ENCODE peak calls at places on chromosomes 16 and 17, in five cellular contexts. Y, D, T, U and R are unnamed samples.

GRCh38 chr16:63877401-63877800 is 1244.5 kb downstream of the CDH11 start:
- DNase-seq in Y (no peak), T (no peak), D (no peak), U (no peak), R (no peak)

GRCh38 chr17:81329279-81329926 is 34.3 kb upstream of the SLC38A10 start:
- DNase-seq in U (peak), Y (peak), D (peak), T (peak), R (peak)

GRCh38 chr17:44115585-44116415 is 7.6 kb downstream of the HDAC5 start:
- DNase-seq in T (no peak), Y (no peak), U (peak), D (no peak), R (no peak)

GRCh38 chr17:147796-148740 is 10.7 kb downstream of the SCGB1C2 start:
- DNase-seq in U (no peak), T (no peak), D (no peak), Y (peak), R (no peak)

GRCh38 chr17:20965492-20965891 is 77.3 kb downstream of the USP22 start:
- DNase-seq in U (no peak), Y (no peak), D (no peak), T (no peak), R (no peak)

GRCh38 chr17:50145532-50146229 is 4.8 kb downstream of the PPP1R9B start:
- DNase-seq in D (no peak), T (no peak), Y (no peak), U (no peak), R (no peak)

GRCh38 chr17:66255112-66255511 is 25.9 kb upstream of the APOH start:
- DNase-seq in T (peak), Y (peak), D (peak), U (peak), R (no peak)

GRCh38 chr16:88558457-88559442 is 11.5 kb upstream of the ZC3H18 start:
- DNase-seq in U (peak), D (peak), T (peak), Y (peak), R (peak)

GRCh38 chr16:26118575-26118974 is 426.8 kb downstream of the HS3ST4 start:
- DNase-seq in T (no peak), U (no peak), D (no peak), Y (no peak), R (no peak)

GRCh38 chr17:6323626-6324356 is 111.1 kb downstream of the AIPL1 start:
- DNase-seq in U (no peak), D (peak), T (no peak), Y (peak), R (no peak)

GRCh38 chr17:58632324-58633314 is 59.2 kb downstream of the TEX14 start:
- DNase-seq in D (no peak), T (no peak), Y (no peak), U (no peak), R (no peak)

GRCh38 chr17:66707051-66707450 is 127.9 kb upstream of the CACNG5 start:
- DNase-seq in T (no peak), U (no peak), Y (no peak), D (no peak), R (no peak)

GRCh38 chr17:39903158-39903884 is 15.1 kb downstream of the GSDMB start:
- DNase-seq in D (no peak), T (no peak), U (peak), Y (no peak), R (no peak)

GRCh38 chr16:59067207-59067606 is 333.1 kb upstream of the GOT2 start:
- DNase-seq in T (no peak), D (no peak), Y (peak), U (peak), R (no peak)

GRCh38 chr17:62965149-62965648 is 836 bp upstream of the TANC2 start:
- DNase-seq in T (peak), U (no peak), D (no peak), Y (no peak), R (no peak)

GRCh38 chr16:56047307-56048234 is 143.7 kb upstream of the GNAO1 start:
- DNase-seq in U (no peak), Y (peak), D (no peak), T (no peak), R (no peak)

GRCh38 chr17:40433551-40434384 is 9.5 kb upstream of the IGFBP4 start:
- DNase-seq in D (no peak), U (no peak), Y (no peak), T (no peak), R (no peak)

GRCh38 chr17:53462393-53462811 is 360.3 kb upstream of the KIF2B start:
- DNase-seq in T (peak), D (no peak), Y (no peak), U (peak), R (no peak)

GRCh38 chr17:75822119-75822799 is 21.9 kb downstream of the UNC13D start:
- DNase-seq in T (no peak), D (no peak), Y (no peak), U (no peak), R (peak)

GRCh38 chr17:30363715-30364202 is 15.0 kb upstream of the CPD start:
- DNase-seq in D (no peak), T (peak), U (peak), Y (no peak), R (peak)

GRCh38 chr17:30203471-30203981 is 32.0 kb downstream of the SLC6A4 start:
- DNase-seq in T (no peak), D (no peak), U (no peak), Y (no peak), R (no peak)

GRCh38 chr17:51046527-51047384 is 73.9 kb downstream of the SPAG9 start:
- DNase-seq in Y (peak), T (peak), U (peak), D (no peak), R (no peak)

GRCh38 chr17:74631468-74632195 is 8.1 kb upstream of the CD300E start:
- DNase-seq in Y (no peak), U (peak), D (no peak), T (no peak), R (no peak)

GRCh38 chr16:28527985-28528384 is 10.8 kb downstream of the NUPR1 start:
- DNase-seq in D (no peak), Y (no peak), U (no peak), T (no peak), R (no peak)

GRCh38 chr17:75808905-75809621 is 24.5 kb downstream of the UNK start:
- DNase-seq in Y (peak), T (peak), D (no peak), U (peak), R (no peak)

GRCh38 chr16:84854759-84855158 is 35.0 kb downstream of the CRISPLD2 start:
- DNase-seq in Y (no peak), T (peak), U (peak), D (no peak), R (no peak)

GRCh38 chr16:86993426-86994110 is 323.6 kb downstream of the C16orf95 start:
- DNase-seq in Y (no peak), T (no peak), D (no peak), U (no peak), R (no peak)

GRCh38 chr17:43211480-43212402 is at the start of gene TMEM106A:
- DNase-seq in U (peak), T (peak), Y (peak), D (peak), R (peak)

GRCh38 chr17:30921544-30922196 is at the start of gene ADAP2:
- DNase-seq in D (peak), T (no peak), Y (peak), U (peak), R (peak)

GRCh38 chr17:15236281-15237105 is 28.6 kb downstream of the PMP22 start:
- DNase-seq in T (peak), U (peak), Y (no peak), D (no peak), R (no peak)

GRCh38 chr16:27230562-27230991 is 27.3 kb downstream of the KDM8 start:
- DNase-seq in T (no peak), D (no peak), U (no peak), Y (no peak), R (no peak)

GRCh38 chr16:54447606-54448440 is 161.2 kb upstream of the IRX3 start:
- DNase-seq in D (no peak), T (peak), U (peak), Y (no peak), R (no peak)

GRCh38 chr16:56675685-56676210 is 6.1 kb downstream of the MT1H start:
- DNase-seq in D (no peak), U (no peak), Y (no peak), T (no peak), R (no peak)

GRCh38 chr17:8142887-8143580 is 9.2 kb downstream of the PER1 start:
- DNase-seq in Y (no peak), D (no peak), U (no peak), T (no peak), R (no peak)

GRCh38 chr16:87850009-87851006 is 19.0 kb downstream of the SLC7A5 start:
- DNase-seq in U (peak), Y (peak), T (no peak), D (no peak), R (peak)

GRCh38 chr17:1220346-1220745 is 40.6 kb upstream of the ABR start:
- DNase-seq in U (no peak), T (no peak), Y (no peak), D (no peak), R (no peak)

GRCh38 chr16:31460582-31461002 is 1.3 kb downstream of the ARMC5 start:
- DNase-seq in U (peak), Y (no peak), D (peak), T (peak), R (no peak)

GRCh38 chr16:2296662-2297505 is 29.0 kb upstream of the RNPS1 start:
- DNase-seq in T (no peak), U (peak), D (peak), Y (peak), R (no peak)
- TF ChIP-seq CTCF in T (peak), U (peak), D (peak), Y (peak), R (no peak)

GRCh38 chr17:41518789-41519449 is at the start of gene KRT15:
- DNase-seq in Y (no peak), T (no peak), D (no peak), U (no peak), R (no peak)
- TF ChIP-seq CTCF in Y (no peak), T (no peak), D (no peak), U (no peak), R (no peak)

GRCh38 chr16:69838417-69838990 is 76.4 kb downstream of the WWP2 start:
- DNase-seq in T (no peak), U (peak), Y (peak), D (no peak), R (no peak)
- TF ChIP-seq CTCF in T (no peak), U (no peak), Y (peak), D (no peak), R (no peak)

GRCh38 chr16:29645699-29646187 is 17.3 kb upstream of the SPN start:
- DNase-seq in U (peak), Y (no peak), T (no peak), D (peak), R (no peak)

GRCh38 chr16:29644973-29645698 is 17.9 kb upstream of the SPN start:
- DNase-seq in T (no peak), D (no peak), U (no peak), Y (no peak), R (no peak)

GRCh38 chr16:29644338-29644857 is 18.6 kb upstream of the SPN start:
- DNase-seq in Y (no peak), U (no peak), D (no peak), T (no peak), R (no peak)

GRCh38 chr16:29646947-29647346 is 16.1 kb upstream of the SPN start:
- DNase-seq in U (no peak), T (no peak), D (no peak), Y (no peak), R (no peak)

DNA sequence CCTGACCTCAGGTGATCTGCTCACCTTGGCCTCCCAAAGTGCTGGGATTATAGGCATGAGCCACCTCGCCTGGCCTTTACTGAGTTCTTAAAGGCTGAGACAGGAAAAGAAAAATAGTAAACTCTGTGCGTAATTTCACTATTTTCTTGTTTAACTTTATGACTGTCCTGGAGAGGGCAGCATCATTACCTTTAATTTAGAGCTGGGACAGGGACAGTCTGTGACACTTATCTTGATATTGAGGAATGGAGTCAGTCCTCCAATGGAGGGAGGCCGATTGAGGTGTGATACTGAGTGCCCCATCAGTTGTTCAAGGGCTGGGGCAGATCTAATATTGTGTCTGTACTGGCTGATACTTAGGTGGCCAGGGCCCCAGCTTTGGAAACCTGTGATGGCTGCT is 21.5 kb upstream of the SPN start:
- DNase-seq in Y (no peak), D (no peak), T (no peak), U (no peak), R (no peak)
- TF ChIP-seq CTCF in Y (no peak), D (peak), T (no peak), U (no peak), R (no peak)

DNA sequence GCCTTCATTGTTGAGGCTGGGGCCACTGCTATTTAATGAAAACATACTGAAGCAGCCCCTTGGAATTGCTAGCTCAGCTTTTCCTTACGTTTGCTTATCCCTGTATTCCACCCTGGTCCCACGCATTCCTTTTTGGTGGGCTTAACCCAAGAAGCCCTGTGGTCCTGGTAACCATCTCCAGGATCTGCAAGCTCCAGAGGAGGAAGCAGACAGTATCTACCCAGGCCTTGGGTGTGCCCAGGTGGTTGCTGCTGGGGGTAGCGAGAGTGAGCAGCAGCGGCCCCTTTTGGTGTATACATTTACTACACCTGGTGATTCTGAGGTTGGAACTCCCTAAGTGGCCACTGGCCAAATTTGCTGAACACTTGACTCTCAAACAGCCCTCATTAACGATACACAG is 97.7 kb downstream of the CBLN1 start:
- DNase-seq in Y (no peak), U (no peak), D (peak), T (no peak), R (no peak)
- TF ChIP-seq CTCF in Y (peak), U (no peak), D (peak), T (no peak), R (no peak)

GRCh38 chr16:4489030-4489429 is 12.8 kb downstream of the HMOX2 start:
- DNase-seq in U (peak), D (no peak), Y (no peak), T (peak), R (no peak)

GRCh38 chr16:4491898-4492297 is 15.7 kb downstream of the HMOX2 start:
- DNase-seq in Y (no peak), D (no peak), T (no peak), U (no peak), R (no peak)

GRCh38 chr16:4488486-4488967 is 12.3 kb downstream of the HMOX2 start:
- DNase-seq in Y (no peak), U (peak), D (no peak), T (no peak), R (no peak)

GRCh38 chr16:4486126-4486893 is 10.1 kb downstream of the HMOX2 start:
- DNase-seq in T (no peak), U (no peak), D (no peak), Y (peak), R (no peak)

GRCh38 chr16:4487955-4488481 is 11.8 kb downstream of the HMOX2 start:
- DNase-seq in T (peak), Y (no peak), U (peak), D (no peak), R (no peak)
- TF ChIP-seq CTCF in T (no peak), Y (no peak), U (no peak), D (no peak), R (no peak)

DNA sequence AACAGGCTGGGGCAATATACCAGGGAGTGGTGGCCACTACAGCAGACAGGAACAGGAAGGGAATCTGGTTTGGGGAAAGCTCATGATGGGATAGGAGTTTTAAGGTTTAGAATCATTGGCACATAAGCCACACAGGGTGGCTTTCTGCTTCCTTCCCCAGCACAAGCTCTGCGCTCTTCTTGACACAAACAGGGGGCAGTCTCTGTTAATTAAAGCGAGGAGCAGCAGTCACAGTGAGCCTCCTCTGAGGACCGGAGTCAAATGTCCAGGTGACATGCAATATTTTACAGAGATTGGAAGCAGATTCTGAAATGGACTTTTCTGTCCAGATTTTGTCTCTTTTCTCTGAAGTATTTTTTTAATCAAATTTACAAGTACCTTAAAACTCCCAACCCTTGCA is 2.8 kb upstream of the SHISA9 start:
- DNase-seq in T (no peak), Y (no peak), D (no peak), U (no peak), R (no peak)
- TF ChIP-seq CTCF in T (no peak), Y (no peak), D (no peak), U (no peak), R (no peak)